ENCODE peak calls at places on chromosomes 13 and 19, in five cellular contexts. W is mesenchymal stem cell, H is neuronal stem cell, P is H9, B is H1. A is an unnamed sample.

GRCh38 chr13:33787051-33787591 is 30.8 kb upstream of the RFC3 start:
- DNase-seq in H (no peak), P (no peak), B (no peak), W (peak; percentile 5), A (peak; percentile 48)

GRCh38 chr19:54352546-54352945 is 12.2 kb downstream of the LAIR1 start:
- DNase-seq in B (no peak), H (no peak), P (no peak), W (no peak), A (no peak)

GRCh38 chr19:41328818-41329220 is 18.8 kb downstream of the CCDC97 start:
- DNase-seq in B (no peak), W (no peak), H (no peak), P (no peak), A (no peak)

GRCh38 chr19:5907216-5907615 is 2.5 kb downstream of the VMAC start:
- DNase-seq in W (no peak), H (no peak), P (no peak), B (no peak), A (no peak)

GRCh38 chr13:38905861-38906260 is 84.8 kb downstream of the STOML3 start:
- DNase-seq in P (no peak), B (no peak), W (no peak), H (no peak), A (peak; percentile 96)

GRCh38 chr19:11549386-11549953 is 9.6 kb downstream of the ELOF1 start:
- DNase-seq in H (no peak), B (no peak), W (no peak), P (no peak), A (no peak)

GRCh38 chr13:114286808-114287207 is 5.4 kb downstream of the UPF3A start:
- DNase-seq in W (peak; percentile 77), H (no peak), B (no peak), P (no peak), A (peak; percentile 77)

GRCh38 chr19:41175825-41176734 is 16.9 kb upstream of the CYP2S1 start:
- DNase-seq in W (peak; percentile 82), P (peak; percentile 96), B (peak; percentile 78), H (no peak), A (peak; percentile 60)

GRCh38 chr13:99750951-99751350 is 220.6 kb downstream of the ZIC5 start:
- DNase-seq in P (no peak), H (no peak), W (no peak), B (peak; percentile 0), A (no peak)

GRCh38 chr19:54523403-54523802 is 20.8 kb downstream of the LAIR2 start:
- DNase-seq in B (no peak), H (no peak), P (no peak), W (no peak), A (no peak)

GRCh38 chr13:105918842-105919741 is 616.4 kb downstream of the EFNB2 start:
- DNase-seq in P (peak; percentile 51), W (peak; percentile 86), B (no peak), H (no peak), A (peak; percentile 95)

GRCh38 chr13:48142437-48142836 is 47.5 kb upstream of the MED4 start:
- DNase-seq in W (no peak), H (no peak), B (no peak), P (no peak), A (peak; percentile 35)

GRCh38 chr13:114124921-114125320 is 7.5 kb downstream of the RASA3 start:
- DNase-seq in B (no peak), P (no peak), H (no peak), W (peak; percentile 81), A (no peak)

GRCh38 chr19:48745208-48745995 is 1.3 kb downstream of the IZUMO1 start:
- DNase-seq in W (peak; percentile 67), B (peak; percentile 72), H (no peak), P (peak; percentile 70), A (peak; percentile 42)

GRCh38 chr13:26425439-26426358 is 131.8 kb upstream of the WASF3 start:
- DNase-seq in H (no peak), P (no peak), B (no peak), W (peak; percentile 60), A (no peak)

GRCh38 chr13:72120632-72121031 is 253.6 kb upstream of the DACH1 start:
- DNase-seq in B (no peak), P (no peak), H (no peak), W (no peak), A (no peak)

GRCh38 chr19:43674630-43674982 is 4.6 kb upstream of the PLAUR start:
- DNase-seq in W (peak; percentile 47), B (no peak), H (no peak), P (no peak), A (no peak)

GRCh38 chr19:15456871-15457700 is 7.3 kb downstream of the RASAL3 start:
- DNase-seq in P (peak; percentile 99), W (no peak), B (peak; percentile 91), H (no peak), A (peak; percentile 29)

GRCh38 chr19:3656073-3656746 is 29.6 kb upstream of the CACTIN start:
- DNase-seq in H (no peak), B (no peak), P (no peak), W (peak; percentile 43), A (no peak)

GRCh38 chr19:11931051-11931450 is 6.1 kb downstream of the ZNF700 start:
- DNase-seq in H (no peak), B (no peak), W (peak; percentile 70), P (no peak), A (no peak)

GRCh38 chr13:90315061-90315460 is 1032.4 kb upstream of the MIR17HG start:
- DNase-seq in H (peak; percentile 61), P (no peak), B (no peak), W (no peak), A (no peak)

GRCh38 chr19:46381746-46382345 is 31.5 kb downstream of the CCDC8 start:
- DNase-seq in P (peak; percentile 8), B (no peak), H (no peak), W (no peak), A (no peak)

GRCh38 chr13:102944821-102945220 is 99.0 kb downstream of the ERCC5 start:
- DNase-seq in B (no peak), H (no peak), W (no peak), P (no peak), A (no peak)

GRCh38 chr13:49439609-49440008 is 4.3 kb downstream of the CAB39L start:
- DNase-seq in H (no peak), W (no peak), B (no peak), P (no peak), A (no peak)

DNA sequence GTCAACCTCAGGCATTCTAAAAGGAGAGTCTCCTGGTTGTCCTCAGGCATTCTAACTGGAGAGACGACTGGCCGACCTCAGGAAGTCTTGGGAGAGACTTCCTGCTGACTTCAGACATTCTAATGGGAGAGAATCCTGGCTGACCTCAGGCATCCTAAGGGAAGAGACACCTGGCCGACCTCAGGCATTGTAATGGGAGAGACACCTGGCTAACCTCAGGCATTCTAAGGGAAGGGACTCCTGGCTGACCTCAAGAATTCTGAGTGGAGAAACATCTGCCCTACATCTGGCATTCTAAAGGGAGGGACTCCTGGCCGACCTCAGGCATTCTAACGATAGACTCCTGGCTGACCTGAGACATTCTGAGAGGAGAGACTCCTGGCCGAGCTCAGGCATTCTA is 1353.3 kb downstream of the UQCRFS1 start:
- DNase-seq in P (no peak), W (no peak), B (no peak), H (no peak), A (no peak)
- H3K9me3 ChIP-seq in P (peaks cover 36% of the 10 kb centered on the region), W (peaks cover 13% of the 10 kb centered on the region), B (peaks cover 40% of the 10 kb centered on the region), H (no peaks in the 10 kb centered on the region), A (peaks cover 24% of the 10 kb centered on the region)

GRCh38 chr13:80040219-80040976 is 300.5 kb downstream of the SPRY2 start:
- DNase-seq in P (no peak), H (no peak), B (no peak), W (peak; percentile 96), A (no peak)

GRCh38 chr13:80037505-80037888 is 303.4 kb downstream of the SPRY2 start:
- DNase-seq in W (peak; percentile 90), B (no peak), H (no peak), P (no peak), A (peak; percentile 16)

GRCh38 chr13:80036845-80037504 is 304.0 kb downstream of the SPRY2 start:
- DNase-seq in W (no peak), B (no peak), H (no peak), P (no peak), A (no peak)

GRCh38 chr13:80039000-80039399 is 301.9 kb downstream of the SPRY2 start:
- DNase-seq in P (no peak), W (no peak), H (no peak), B (no peak), A (no peak)

GRCh38 chr13:80038371-80038770 is 302.6 kb downstream of the SPRY2 start:
- DNase-seq in B (no peak), H (no peak), P (no peak), W (peak; percentile 9), A (no peak)
- H3K27ac ChIP-seq in B (no peak overlapping the region), H (no peak overlapping the region), P (no peak overlapping the region), W (no peak overlapping the region), A (no peak overlapping the region)

DNA sequence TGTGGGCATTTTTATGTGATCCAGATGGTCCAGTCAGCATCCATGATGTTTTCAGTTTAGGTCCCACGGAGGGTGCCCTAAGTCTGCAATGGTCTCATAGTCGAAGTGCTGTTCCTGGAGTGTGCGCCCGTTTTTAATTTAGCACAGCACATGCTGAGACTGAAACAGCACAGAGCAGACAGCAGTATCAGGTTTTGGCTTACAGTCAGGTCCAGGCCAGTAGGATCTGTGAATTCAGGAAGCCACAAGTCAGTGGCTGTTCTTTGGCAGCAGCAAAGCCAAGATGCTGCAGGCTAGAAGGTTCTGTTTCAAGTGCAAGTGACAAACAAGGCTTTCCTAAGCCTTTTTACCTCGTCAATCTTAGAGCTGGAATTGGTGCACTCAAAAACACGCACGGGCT is 18.3 kb downstream of the FBXO27 start:
- DNase-seq in P (no peak), W (no peak), B (no peak), H (no peak), A (no peak)
- H2BK12ac ChIP-seq in P (no peak overlapping the region), W (no peak overlapping the region), B (no peak overlapping the region), H (no peak overlapping the region), A (no peak overlapping the region)

DNA sequence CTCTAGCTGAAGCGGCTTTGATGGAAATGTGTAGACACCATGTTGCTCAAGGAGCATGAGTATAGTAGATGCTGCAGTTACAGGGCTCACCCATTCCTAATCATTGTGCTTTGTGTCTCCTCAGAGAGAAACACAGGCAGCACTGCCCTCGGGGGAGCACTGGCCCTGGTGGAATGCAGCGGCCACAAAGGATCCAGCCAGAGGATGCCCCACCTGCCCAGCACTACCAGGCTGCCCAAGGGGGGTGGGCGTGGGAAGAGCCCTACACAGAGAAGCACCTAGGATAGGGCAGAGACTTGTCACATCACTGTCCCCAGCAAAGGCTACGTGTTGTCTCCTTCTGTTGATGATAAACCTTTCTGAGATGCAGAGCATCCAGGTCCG is 9.0 kb downstream of the TUBA3C start:
- DNase-seq in B (no peak), H (no peak), W (no peak), P (no peak), A (no peak)
- H3K9me3 ChIP-seq in B (peaks cover 98% of the 10 kb centered on the region), H (no peaks in the 10 kb centered on the region), W (peaks cover 2% of the 10 kb centered on the region), P (peaks cover 97% of the 10 kb centered on the region), A (peaks cover 63% of the 10 kb centered on the region)

A was measured in trophoblast cell.